ENCODE peak calls at places on chromosomes 2 and 18, in five cellular contexts. P is AG08395; G is uterus; J is activated T-helper 1 cell treated with anti-CD3 and anti-CD28 coated beads, Interleukin-12 subunit alpha, Interleukin-12 subunit beta, Interleukin-2, Interleukin-4 antibody, amounts not matched to agents 30 ng/mL and 10 ng/mL and 1 ng/mL, durations not matched to agents 14 hours and 24 hours and 36 hours; Z is spleen. R is an unnamed sample.

GRCh38 chr2:174013310-174013751 is 48.2 kb upstream of the SP3 start:
- DNase-seq in P (peak), G (peak), J (no peak), Z (peak), R (peak)

GRCh38 chr2:121104721-121105141 is 180.3 kb downstream of the TFCP2L1 start:
- DNase-seq in P (peak), G (no peak), J (no peak), Z (peak), R (peak)

GRCh38 chr2:170651603-170652002 is 63.5 kb upstream of the SP5 start:
- DNase-seq in P (no peak), G (no peak), J (no peak), Z (no peak), R (no peak)

GRCh38 chr2:24761866-24762265 is 31.3 kb downstream of the PTRHD1 start:
- DNase-seq in P (no peak), G (no peak), J (no peak), Z (no peak), R (no peak)

GRCh38 chr2:88959480-88960204 is 268.2 kb downstream of the RPIA start:
- DNase-seq in P (no peak), G (no peak), J (no peak), Z (no peak), R (no peak)

GRCh38 chr2:239593965-239594771 is 193.3 kb upstream of the HDAC4 start:
- DNase-seq in P (no peak), G (peak), J (no peak), Z (peak), R (no peak)

GRCh38 chr2:132415256-132416079 is 1.1 kb upstream of the GPR39 start:
- DNase-seq in P (no peak), G (peak), J (no peak), Z (no peak), R (no peak)

GRCh38 chr2:201500534-201500933 is 49.0 kb downstream of the STRADB start:
- DNase-seq in P (no peak), G (no peak), J (no peak), Z (no peak), R (no peak)

GRCh38 chr18:67742525-67742924 is 226.0 kb upstream of the DSEL start:
- DNase-seq in P (no peak), G (no peak), J (no peak), Z (no peak), R (no peak)

GRCh38 chr2:102126169-102126568 is 16.4 kb upstream of the IL1R1 start:
- DNase-seq in P (no peak), G (no peak), J (no peak), Z (no peak), R (no peak)

GRCh38 chr2:136008205-136008865 is 22.9 kb upstream of the DARS1 start:
- DNase-seq in P (no peak), G (peak), J (peak), Z (peak), R (peak)

GRCh38 chr2:170878505-170878904 is 50.5 kb upstream of the GORASP2 start:
- DNase-seq in P (no peak), G (no peak), J (no peak), Z (no peak), R (no peak)

GRCh38 chr2:11577101-11577883 is 43.4 kb downstream of the GREB1 start:
- DNase-seq in P (no peak), G (no peak), J (no peak), Z (peak), R (peak)

GRCh38 chr18:74524097-74524496 is 10.2 kb upstream of the CNDP1 start:
- DNase-seq in P (no peak), G (no peak), J (no peak), Z (peak), R (peak)

GRCh38 chr2:206084870-206085741 is 868 bp downstream of the INO80D start:
- DNase-seq in P (peak), G (peak), J (peak), Z (peak), R (peak)

GRCh38 chr2:82320296-82320695 is 2015.7 kb upstream of the LRRTM1 start:
- DNase-seq in P (no peak), G (no peak), J (no peak), Z (no peak), R (no peak)

GRCh38 chr2:42902939-42903709 is 110.7 kb upstream of the HAAO start:
- DNase-seq in P (peak), G (no peak), J (no peak), Z (no peak), R (no peak)

GRCh38 chr2:179331066-179331465 is 66.4 kb upstream of the SESTD1 start:
- DNase-seq in P (no peak), G (no peak), J (no peak), Z (no peak), R (no peak)

GRCh38 chr2:46187112-46187618 is 110.0 kb upstream of the EPAS1 start:
- DNase-seq in P (peak), G (peak), J (peak), Z (no peak), R (no peak)

GRCh38 chr2:10878268-10878915 is 33.3 kb upstream of the KCNF1 start:
- DNase-seq in P (no peak), G (no peak), J (no peak), Z (no peak), R (no peak)

GRCh38 chr18:76374330-76375281 is 120.4 kb downstream of the ZNF516 start:
- DNase-seq in P (no peak), G (no peak), J (peak), Z (no peak), R (no peak)

GRCh38 chr2:213306320-213306942 is 22.2 kb downstream of the SPAG16 start:
- DNase-seq in P (peak), G (no peak), J (no peak), Z (no peak), R (no peak)

GRCh38 chr2:118774458-118775133 is 72.9 kb downstream of the EN1 start:
- DNase-seq in P (peak), G (no peak), J (no peak), Z (peak), R (no peak)

GRCh38 chr18:35717182-35717581 is 135.6 kb downstream of the GALNT1 start:
- DNase-seq in P (no peak), G (no peak), J (no peak), Z (no peak), R (no peak)

GRCh38 chr2:103174711-103175110 is 412.9 kb downstream of the TMEM182 start:
- DNase-seq in P (no peak), G (no peak), J (no peak), Z (no peak), R (no peak)

GRCh38 chr2:99088017-99088416 is 53.5 kb upstream of the C2orf15 start:
- DNase-seq in P (no peak), G (no peak), J (no peak), Z (no peak), R (no peak)

GRCh38 chr2:144455979-144456378 is 63.9 kb downstream of the ZEB2 start:
- DNase-seq in P (no peak), G (no peak), J (no peak), Z (no peak), R (no peak)

GRCh38 chr18:74731097-74731496 is 133.4 kb downstream of the ZNF407 start:
- DNase-seq in P (peak), G (no peak), J (no peak), Z (no peak), R (no peak)

GRCh38 chr2:105787376-105788318 is 42.9 kb downstream of the NCK2 start:
- DNase-seq in P (no peak), G (no peak), J (peak), Z (no peak), R (no peak)

GRCh38 chr2:16416651-16417050 is 249.0 kb downstream of the CYRIA start:
- DNase-seq in P (no peak), G (no peak), J (no peak), Z (no peak), R (no peak)

GRCh38 chr2:58042486-58042970 is 4.1 kb upstream of the VRK2 start:
- DNase-seq in P (peak), G (no peak), J (no peak), Z (no peak), R (no peak)

GRCh38 chr18:23890589-23890988 is 124.0 kb upstream of the TTC39C start:
- DNase-seq in P (peak), G (no peak), J (no peak), Z (no peak), R (no peak)

GRCh38 chr18:67183398-67183797 is 333.1 kb downstream of the DSEL start:
- DNase-seq in P (no peak), G (no peak), J (no peak), Z (no peak), R (no peak)

GRCh38 chr2:177673602-177674595 is 281.3 kb downstream of the AGPS start:
- DNase-seq in P (no peak), G (no peak), J (no peak), Z (no peak), R (no peak)

GRCh38 chr2:74542978-74543377 is 10.8 kb downstream of the LOXL3 start:
- DNase-seq in P (no peak), G (no peak), J (no peak), Z (no peak), R (no peak)

GRCh38 chr2:30681022-30681421 is 126.2 kb downstream of the CAPN13 start:
- DNase-seq in P (no peak), G (no peak), J (no peak), Z (no peak), R (no peak)

GRCh38 chr2:177730363-177730762 is 337.8 kb downstream of the AGPS start:
- DNase-seq in P (no peak), G (no peak), J (no peak), Z (no peak), R (no peak)